ENCODE peak calls at places on chromosome 21, in six cellular contexts. One of them, this sample, is unnamed.

GRCh38 chr21:21187579-21187978 is 189.4 kb downstream of the NCAM2 start:
- DNase-seq in GM23338: no peak
- DNase-seq in OCI-LY7: no peak
- DNase-seq in SK-N-SH: no peak
- DNase-seq in H9: no peak
- DNase-seq in hepatocyte: no peak
- DNase-seq in this sample: no peak

GRCh38 chr21:25283720-25284119 is 323.6 kb downstream of the MRPL39 start:
- DNase-seq in hepatocyte: peak
- DNase-seq in OCI-LY7: peak
- DNase-seq in SK-N-SH: no peak
- DNase-seq in H9: peak
- DNase-seq in GM23338: peak
- DNase-seq in this sample: peak

GRCh38 chr21:31520506-31521163 is 138.9 kb upstream of the SOD1 start:
- DNase-seq in GM23338: no peak
- DNase-seq in OCI-LY7: no peak
- DNase-seq in SK-N-SH: no peak
- DNase-seq in hepatocyte: no peak
- DNase-seq in H9: no peak
- DNase-seq in this sample: no peak

GRCh38 chr21:36209626-36210171 is 53.1 kb downstream of the DOP1B start:
- DNase-seq in hepatocyte: peak
- DNase-seq in H9: peak
- DNase-seq in GM23338: peak
- DNase-seq in SK-N-SH: peak
- DNase-seq in OCI-LY7: peak
- DNase-seq in this sample: peak

GRCh38 chr21:19566975-19567374 is 1163.4 kb upstream of the TMPRSS15 start:
- DNase-seq in SK-N-SH: no peak
- DNase-seq in OCI-LY7: no peak
- DNase-seq in H9: no peak
- DNase-seq in hepatocyte: no peak
- DNase-seq in GM23338: no peak
- DNase-seq in this sample: no peak

GRCh38 chr21:17679002-17679600 is 66.4 kb upstream of the BTG3 start:
- DNase-seq in GM23338: peak
- DNase-seq in OCI-LY7: peak
- DNase-seq in H9: no peak
- DNase-seq in SK-N-SH: peak
- DNase-seq in hepatocyte: peak
- DNase-seq in this sample: peak

GRCh38 chr21:33236799-33237198 is 7.1 kb downstream of the IFNAR2 start:
- DNase-seq in GM23338: no peak
- DNase-seq in OCI-LY7: no peak
- DNase-seq in SK-N-SH: no peak
- DNase-seq in hepatocyte: no peak
- DNase-seq in H9: no peak
- DNase-seq in this sample: no peak

GRCh38 chr21:25578070-25578961 is 29.0 kb downstream of the MRPL39 start:
- DNase-seq in SK-N-SH: no peak
- DNase-seq in GM23338: no peak
- DNase-seq in hepatocyte: no peak
- DNase-seq in H9: no peak
- DNase-seq in OCI-LY7: no peak
- DNase-seq in this sample: no peak

GRCh38 chr21:41653944-41654625 is 112.8 kb downstream of the RIPK4 start:
- DNase-seq in SK-N-SH: no peak
- DNase-seq in OCI-LY7: no peak
- DNase-seq in GM23338: no peak
- DNase-seq in hepatocyte: no peak
- DNase-seq in H9: no peak
- DNase-seq in this sample: no peak

GRCh38 chr21:41407541-41408460 is 18.2 kb upstream of the MX1 start:
- DNase-seq in OCI-LY7: no peak
- DNase-seq in SK-N-SH: no peak
- DNase-seq in GM23338: no peak
- DNase-seq in H9: peak
- DNase-seq in hepatocyte: no peak
- DNase-seq in this sample: no peak

GRCh38 chr21:26972131-26972707 is 5.3 kb upstream of the ADAMTS5 start:
- DNase-seq in SK-N-SH: no peak
- DNase-seq in GM23338: no peak
- DNase-seq in OCI-LY7: no peak
- DNase-seq in hepatocyte: no peak
- DNase-seq in H9: no peak
- DNase-seq in this sample: no peak

GRCh38 chr21:29938968-29939858 is 583 bp downstream of the GRIK1 start:
- DNase-seq in GM23338: peak
- DNase-seq in hepatocyte: peak
- DNase-seq in OCI-LY7: no peak
- DNase-seq in SK-N-SH: peak
- DNase-seq in H9: peak
- DNase-seq in this sample: peak
- H2AFZ ChIP-seq in GM23338: peak
- H2AFZ ChIP-seq in hepatocyte: peak
- H2AFZ ChIP-seq in OCI-LY7: no peak
- H2AFZ ChIP-seq in SK-N-SH: peak
- H2AFZ ChIP-seq in H9: peak
- H2AFZ ChIP-seq in this sample: peak

GRCh38 chr21:43865471-43866181 is 603 bp downstream of the AGPAT3 start:
- DNase-seq in SK-N-SH: peak
- DNase-seq in GM23338: peak
- DNase-seq in OCI-LY7: no peak
- DNase-seq in hepatocyte: peak
- DNase-seq in H9: no peak
- DNase-seq in this sample: no peak
- H2AFZ ChIP-seq in SK-N-SH: peak
- H2AFZ ChIP-seq in GM23338: no peak
- H2AFZ ChIP-seq in OCI-LY7: peak
- H2AFZ ChIP-seq in hepatocyte: peak
- H2AFZ ChIP-seq in H9: no peak
- H2AFZ ChIP-seq in this sample: peak

GRCh38 chr21:38171723-38172344 is 85.0 kb upstream of the KCNJ15 start:
- DNase-seq in OCI-LY7: no peak
- DNase-seq in SK-N-SH: no peak
- DNase-seq in GM23338: peak
- DNase-seq in H9: peak
- DNase-seq in hepatocyte: peak
- DNase-seq in this sample: peak
- H2AFZ ChIP-seq in OCI-LY7: no peak
- H2AFZ ChIP-seq in SK-N-SH: peak
- H2AFZ ChIP-seq in GM23338: peak
- H2AFZ ChIP-seq in H9: peak
- H2AFZ ChIP-seq in hepatocyte: no peak
- H2AFZ ChIP-seq in this sample: peak

GRCh38 chr21:44299085-44299457 is 782 bp upstream of the PFKL start:
- DNase-seq in H9: no peak
- DNase-seq in OCI-LY7: peak
- DNase-seq in hepatocyte: no peak
- DNase-seq in GM23338: no peak
- DNase-seq in SK-N-SH: no peak
- DNase-seq in this sample: no peak
- H2AFZ ChIP-seq in H9: no peak
- H2AFZ ChIP-seq in OCI-LY7: peak
- H2AFZ ChIP-seq in hepatocyte: peak
- H2AFZ ChIP-seq in GM23338: peak
- H2AFZ ChIP-seq in SK-N-SH: peak
- H2AFZ ChIP-seq in this sample: peak

DNA sequence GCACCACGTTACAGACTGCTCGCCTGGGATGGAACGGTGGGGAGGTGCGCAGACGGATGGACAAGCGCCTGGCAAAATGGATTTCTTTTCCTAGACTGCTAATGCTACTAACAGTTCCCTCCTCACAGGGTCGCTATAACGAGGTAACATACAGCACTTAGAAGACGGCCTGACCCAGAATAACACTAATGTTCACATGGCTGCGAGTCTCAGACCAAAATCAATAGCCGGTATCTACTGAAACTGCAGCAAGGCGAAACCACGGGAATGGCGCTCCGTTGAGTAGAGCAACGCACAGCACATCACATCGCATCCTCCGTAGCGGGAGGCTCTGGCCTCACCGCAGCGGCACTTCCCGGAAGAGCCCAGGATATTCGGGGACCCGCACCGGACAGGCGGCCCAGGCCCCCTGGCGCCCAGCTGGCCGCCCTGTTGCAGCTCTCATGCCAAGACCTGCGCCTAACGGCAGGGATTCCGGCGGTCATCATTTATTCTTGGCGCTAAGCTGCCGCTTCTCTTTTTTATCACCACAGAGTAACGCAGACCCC is 46.6 kb downstream of the VPS26C start:
- DNase-seq in GM23338: peak
- DNase-seq in hepatocyte: no peak
- DNase-seq in OCI-LY7: no peak
- DNase-seq in SK-N-SH: peak
- DNase-seq in H9: no peak
- DNase-seq in this sample: no peak
- H2AFZ ChIP-seq in GM23338: peak
- H2AFZ ChIP-seq in hepatocyte: no peak
- H2AFZ ChIP-seq in OCI-LY7: peak
- H2AFZ ChIP-seq in SK-N-SH: peak
- H2AFZ ChIP-seq in H9: no peak
- H2AFZ ChIP-seq in this sample: no peak

GRCh38 chr21:46122758-46123683 is 25.1 kb downstream of the COL6A2 start:
- DNase-seq in GM23338: no peak
- DNase-seq in hepatocyte: no peak
- DNase-seq in OCI-LY7: no peak
- DNase-seq in SK-N-SH: peak
- DNase-seq in H9: no peak
- DNase-seq in this sample: no peak

GRCh38 chr21:46124083-46124925 is 26.4 kb downstream of the COL6A2 start:
- DNase-seq in OCI-LY7: no peak
- DNase-seq in GM23338: no peak
- DNase-seq in hepatocyte: no peak
- DNase-seq in H9: peak
- DNase-seq in SK-N-SH: peak
- DNase-seq in this sample: no peak

GRCh38 chr21:46126321-46127238 is 28.7 kb downstream of the COL6A2 start:
- DNase-seq in SK-N-SH: peak
- DNase-seq in OCI-LY7: no peak
- DNase-seq in hepatocyte: no peak
- DNase-seq in H9: peak
- DNase-seq in GM23338: no peak
- DNase-seq in this sample: no peak

GRCh38 chr21:46125846-46126301 is 28.0 kb downstream of the COL6A2 start:
- DNase-seq in H9: peak
- DNase-seq in hepatocyte: no peak
- DNase-seq in OCI-LY7: no peak
- DNase-seq in SK-N-SH: no peak
- DNase-seq in GM23338: no peak
- DNase-seq in this sample: no peak

DNA sequence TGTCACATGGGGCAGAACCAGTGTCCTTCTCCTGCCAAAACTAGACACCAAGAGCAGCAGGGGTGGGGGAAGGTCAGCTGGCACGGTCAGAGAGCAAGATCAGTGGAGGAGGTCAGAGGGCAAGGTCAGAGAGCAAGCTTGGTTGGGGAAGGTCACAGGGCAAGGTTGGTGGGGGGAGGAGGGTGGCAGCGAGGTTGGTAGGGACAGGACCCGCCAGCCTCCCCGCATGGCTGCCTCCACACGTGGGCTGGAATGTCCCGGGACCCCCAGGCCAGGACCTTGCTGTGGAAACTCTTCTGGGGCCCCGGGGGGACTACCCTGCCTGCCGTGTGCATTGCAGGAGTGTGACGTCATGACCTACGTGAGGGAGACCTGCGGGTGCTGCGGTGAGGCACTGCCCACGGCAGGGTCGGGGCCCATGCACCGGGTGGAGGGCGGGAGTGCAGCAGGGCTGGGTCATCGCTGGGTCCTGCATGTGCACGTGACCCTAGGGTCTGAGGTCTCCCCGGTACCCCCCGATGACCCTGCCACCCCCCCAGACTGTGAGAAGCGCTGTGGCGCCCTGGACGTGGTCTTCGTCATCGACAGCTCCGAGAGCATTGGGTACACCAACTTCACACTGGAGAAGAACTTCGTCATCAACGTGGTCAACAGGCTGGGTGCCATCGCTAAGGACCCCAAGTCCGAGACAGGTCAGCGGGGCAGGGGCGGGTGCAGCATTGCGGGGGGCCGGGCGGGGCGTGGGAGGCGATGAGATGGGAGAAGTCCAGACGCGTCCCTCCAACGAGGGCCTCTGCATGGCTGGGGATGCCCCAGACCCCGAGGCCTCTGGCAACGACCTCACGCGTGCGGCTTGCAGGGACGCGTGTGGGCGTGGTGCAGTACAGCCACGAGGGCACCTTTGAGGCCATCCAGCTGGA is 27.3 kb downstream of the COL6A2 start:
- DNase-seq in H9: peak
- DNase-seq in SK-N-SH: peak
- DNase-seq in OCI-LY7: no peak
- DNase-seq in GM23338: no peak
- DNase-seq in hepatocyte: no peak
- DNase-seq in this sample: no peak
- H2AFZ ChIP-seq in H9: no peak
- H2AFZ ChIP-seq in SK-N-SH: no peak
- H2AFZ ChIP-seq in OCI-LY7: no peak
- H2AFZ ChIP-seq in GM23338: no peak
- H2AFZ ChIP-seq in hepatocyte: no peak
- H2AFZ ChIP-seq in this sample: no peak

GRCh38 chr21:15441060-15441493 is 288.7 kb upstream of the USP25 start:
- DNase-seq in SK-N-SH: no peak
- DNase-seq in OCI-LY7: no peak
- DNase-seq in H9: no peak
- DNase-seq in GM23338: peak
- DNase-seq in hepatocyte: no peak
- DNase-seq in this sample: peak
- H2AFZ ChIP-seq in SK-N-SH: no peak
- H2AFZ ChIP-seq in OCI-LY7: no peak
- H2AFZ ChIP-seq in H9: no peak
- H2AFZ ChIP-seq in GM23338: no peak
- H2AFZ ChIP-seq in hepatocyte: no peak
- H2AFZ ChIP-seq in this sample: no peak